ENCODE peak calls at places on chromosomes 6 and 20, in four cellular contexts. G, O, K and A are unnamed samples.

GRCh38 chr20:47334022-47334551 is 22.4 kb downstream of the ZMYND8 start:
- DNase-seq in K (peak), G (no peak), O (no peak), A (peak)

GRCh38 chr6:125787791-125788190 is 3.0 kb upstream of the NCOA7 start:
- DNase-seq in K (no peak), O (no peak), G (no peak), A (peak)

GRCh38 chr20:10648651-10649050 is 25.1 kb downstream of the JAG1 start:
- DNase-seq in O (peak), G (no peak), K (no peak), A (no peak)

GRCh38 chr6:94052754-94053153 is 633.4 kb upstream of the EPHA7 start:
- DNase-seq in G (no peak), O (no peak), K (no peak), A (no peak)

GRCh38 chr6:57216235-57217101 is 5.6 kb downstream of the RAB23 start:
- DNase-seq in K (no peak), O (no peak), G (no peak), A (no peak)

GRCh38 chr6:145274083-145274482 is 461.2 kb downstream of the EPM2A start:
- DNase-seq in O (no peak), G (no peak), K (no peak), A (no peak)

GRCh38 chr6:145929037-145929633 is 35.0 kb downstream of the SHPRH start:
- DNase-seq in O (no peak), K (peak), G (peak), A (peak)

GRCh38 chr20:64164123-64164836 is at the start of gene MYT1:
- DNase-seq in O (no peak), G (peak), K (no peak), A (no peak)

GRCh38 chr20:47620808-47621805 is 119.4 kb downstream of the NCOA3 start:
- DNase-seq in G (peak), O (peak), K (peak), A (peak)

GRCh38 chr6:98471444-98471843 is 362.9 kb upstream of the POU3F2 start:
- DNase-seq in O (no peak), K (no peak), G (no peak), A (no peak)

GRCh38 chr6:4351857-4352669 is 216.7 kb upstream of the ECI2 start:
- DNase-seq in K (no peak), G (peak), O (no peak), A (peak)

GRCh38 chr20:15834857-15835256 is 738.4 kb downstream of the KIF16B start:
- DNase-seq in O (no peak), G (no peak), K (no peak), A (no peak)

GRCh38 chr6:12490904-12491571 is 200.9 kb downstream of the EDN1 start:
- DNase-seq in O (no peak), G (no peak), K (no peak), A (no peak)

GRCh38 chr20:25339608-25340007 is 51.0 kb downstream of the ABHD12 start:
- DNase-seq in K (peak), G (no peak), O (no peak), A (no peak)

GRCh38 chr6:33694401-33694931 is 17.0 kb downstream of the UQCC2 start:
- DNase-seq in O (no peak), G (peak), K (no peak), A (peak)

GRCh38 chr6:167979436-167980090 is 17.9 kb upstream of the KIF25 start:
- DNase-seq in K (no peak), G (no peak), O (no peak), A (no peak)

GRCh38 chr20:23349338-23350006 is 1.1 kb upstream of the NXT1 start:
- DNase-seq in K (no peak), G (peak), O (no peak), A (no peak)

GRCh38 chr6:27608916-27609883 is 136.3 kb upstream of the ZNF184 start:
- DNase-seq in O (peak), K (peak), G (no peak), A (no peak)

GRCh38 chr6:75081920-75082319 is 123.9 kb downstream of the COL12A1 start:
- DNase-seq in O (no peak), K (no peak), G (no peak), A (no peak)

GRCh38 chr6:111830003-111830402 is 43.2 kb downstream of the FYN start:
- DNase-seq in K (no peak), G (no peak), O (no peak), A (no peak)

GRCh38 chr20:10986586-10986985 is 312.8 kb upstream of the JAG1 start:
- DNase-seq in O (no peak), K (no peak), G (no peak), A (no peak)

GRCh38 chr6:36920049-36920448 is 34.3 kb downstream of the C6orf89 start:
- DNase-seq in O (no peak), K (no peak), G (no peak), A (no peak)

GRCh38 chr20:51528263-51529026 is 14.1 kb downstream of the NFATC2 start:
- DNase-seq in O (no peak), K (no peak), G (no peak), A (no peak)

GRCh38 chr6:32615885-32616532 is 21.2 kb upstream of the HLA-DQA1 start:
- DNase-seq in O (no peak), G (no peak), K (no peak), A (no peak)

GRCh38 chr20:37131486-37131885 is 35.7 kb upstream of the RBL1 start:
- DNase-seq in K (no peak), O (no peak), G (no peak), A (no peak)

GRCh38 chr6:14804444-14805210 is 441.2 kb upstream of the JARID2 start:
- DNase-seq in K (peak), O (no peak), G (peak), A (no peak)

GRCh38 chr6:46220351-46221220 is 49.8 kb upstream of the ENPP5 start:
- DNase-seq in K (no peak), G (no peak), O (peak), A (no peak)

GRCh38 chr20:44622501-44623270 is 28.8 kb downstream of the ADA start:
- DNase-seq in K (no peak), G (no peak), O (no peak), A (no peak)

GRCh38 chr20:10922521-10922920 is 248.7 kb upstream of the JAG1 start:
- DNase-seq in K (no peak), O (no peak), G (no peak), A (no peak)

GRCh38 chr20:59004493-59004762 is 2.6 kb downstream of the CTSZ start:
- DNase-seq in K (no peak), O (no peak), G (no peak), A (no peak)

GRCh38 chr20:14193885-14194284 is 143.5 kb downstream of the FLRT3 start:
- DNase-seq in K (no peak), O (no peak), G (no peak), A (peak)

GRCh38 chr6:80132942-80133517 is 26.6 kb downstream of the BCKDHB start:
- DNase-seq in K (peak), G (peak), O (no peak), A (peak)

GRCh38 chr20:37114012-37114411 is 18.2 kb upstream of the RBL1 start:
- DNase-seq in G (no peak), K (no peak), O (no peak), A (no peak)

GRCh38 chr20:12570371-12570770 is 438.4 kb upstream of the SPTLC3 start:
- DNase-seq in G (peak), K (peak), O (no peak), A (peak)

GRCh38 chr6:26607434-26608230 is 10.9 kb downstream of the ABT1 start:
- DNase-seq in K (peak), O (no peak), G (peak), A (peak)

GRCh38 chr6:21887301-21888185 is 294.0 kb downstream of the SOX4 start:
- DNase-seq in K (peak), O (no peak), G (no peak), A (peak)

GRCh38 chr20:17611290-17611539 is 41.3 kb downstream of the DSTN start:
- DNase-seq in K (no peak), O (no peak), G (no peak), A (no peak)

GRCh38 chr6:145015739-145016558 is 719.4 kb downstream of the EPM2A start:
- DNase-seq in O (peak), G (no peak), K (no peak), A (peak)

GRCh38 chr20:10217517-10218410 is 866 bp upstream of the SNAP25 start:
- DNase-seq in G (peak), O (no peak), K (no peak), A (peak)

GRCh38 chr6:8551386-8551785 is 116.0 kb upstream of the SLC35B3 start:
- DNase-seq in O (no peak), K (no peak), G (no peak), A (no peak)

GRCh38 chr6:8558953-8559352 is 123.6 kb upstream of the SLC35B3 start:
- DNase-seq in O (no peak), G (no peak), K (no peak), A (no peak)

GRCh38 chr6:8557019-8557748 is 121.8 kb upstream of the SLC35B3 start:
- DNase-seq in G (no peak), O (no peak), K (no peak), A (no peak)

GRCh38 chr6:8552023-8552422 is 116.7 kb upstream of the SLC35B3 start:
- DNase-seq in K (no peak), O (no peak), G (no peak), A (no peak)

DNA sequence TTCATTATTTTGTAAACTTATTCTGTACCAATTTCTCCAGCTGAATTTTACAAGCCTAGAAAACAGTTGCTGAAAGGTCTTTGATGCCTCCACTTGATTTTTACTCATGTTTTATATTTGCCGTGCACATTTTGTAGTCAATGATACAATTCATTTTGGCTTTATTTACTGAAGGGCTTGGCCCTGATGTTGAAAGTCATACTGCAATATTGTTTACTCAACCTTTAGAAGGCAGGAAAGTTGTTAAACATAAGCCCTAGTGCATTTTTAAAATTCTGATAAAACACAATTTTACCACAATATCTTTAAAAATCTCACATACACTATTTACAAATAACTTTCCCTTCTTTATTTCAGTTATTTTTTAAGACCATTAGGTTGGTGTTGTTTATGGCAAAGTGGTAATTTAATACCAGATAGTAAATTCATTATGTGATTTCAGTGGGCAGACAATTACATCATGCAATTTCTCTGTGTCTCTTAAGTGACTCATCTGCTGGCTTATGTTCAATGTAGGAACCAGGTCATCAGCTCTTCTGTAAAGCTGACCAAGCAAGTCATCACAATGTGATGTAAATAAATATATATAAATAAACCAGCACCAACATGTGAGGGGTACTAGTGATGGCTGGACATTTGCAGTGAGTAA is 121.1 kb upstream of the SLC35B3 start:
- DNase-seq in K (peak), G (no peak), O (no peak), A (peak)
- TF ChIP-seq PBX3 in K (no peak), G (no peak), O (no peak), A (no peak)

GRCh38 chr6:16903470-16903869 is 142.2 kb upstream of the ATXN1 start:
- DNase-seq in O (no peak), G (no peak), K (no peak), A (no peak)

GRCh38 chr6:16904957-16905356 is 143.7 kb upstream of the ATXN1 start:
- DNase-seq in K (no peak), O (no peak), G (no peak), A (no peak)

GRCh38 chr6:16902520-16902919 is 141.3 kb upstream of the ATXN1 start:
- DNase-seq in O (no peak), K (no peak), G (no peak), A (no peak)

GRCh38 chr6:16898640-16899428 is 137.6 kb upstream of the ATXN1 start:
- DNase-seq in O (no peak), G (peak), K (no peak), A (no peak)

GRCh38 chr6:16901777-16902176 is 140.5 kb upstream of the ATXN1 start:
- DNase-seq in O (no peak), K (no peak), G (peak), A (no peak)
- H3K4me2 ChIP-seq in O (no peak), K (no peak), G (peak), A (no peak)

DNA sequence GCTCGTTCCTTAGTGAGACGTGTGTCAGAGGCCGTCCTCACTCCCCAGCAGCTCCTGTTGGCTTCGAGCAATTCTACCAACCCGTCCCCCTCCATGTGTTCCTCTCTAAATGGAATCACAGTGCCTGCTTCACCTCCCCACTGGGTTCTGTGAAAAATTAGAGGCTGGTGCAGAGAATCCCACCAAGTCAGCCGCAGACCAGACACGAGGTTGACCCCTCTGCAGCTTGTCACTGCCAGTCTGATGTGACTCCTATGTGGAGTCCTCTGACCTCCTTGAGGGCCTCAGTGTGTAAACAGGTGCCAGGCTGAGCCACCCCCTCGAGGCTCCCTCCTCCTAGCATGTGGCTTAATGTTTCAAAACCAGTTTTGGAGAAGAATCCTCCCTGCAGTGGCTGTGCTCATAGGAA is 12.6 kb upstream of the IRF4 start:
- DNase-seq in O (no peak), G (no peak), K (no peak), A (no peak)
- TF ChIP-seq PBX3 in O (no peak), G (no peak), K (no peak), A (no peak)

GRCh38 chr6:30541515-30542403 is 14.5 kb downstream of the GNL1 start:
- DNase-seq in K (peak), O (peak), G (peak), A (peak)

GRCh38 chr6:30542915-30543314 is 13.4 kb downstream of the GNL1 start:
- DNase-seq in O (no peak), K (no peak), G (no peak), A (peak)

GRCh38 chr6:30544666-30545272 is 11.5 kb downstream of the GNL1 start:
- DNase-seq in O (no peak), K (peak), G (peak), A (peak)

GRCh38 chr6:30543824-30544223 is 12.5 kb downstream of the GNL1 start:
- DNase-seq in O (no peak), G (no peak), K (no peak), A (no peak)

GRCh38 chr6:30542404-30542725 is 13.9 kb downstream of the GNL1 start:
- DNase-seq in G (no peak), O (no peak), K (no peak), A (no peak)
- H3K4me2 ChIP-seq in G (no peak), O (no peak), K (no peak), A (no peak)